ENCODE peak calls at places on chromosomes 5 and 9, in four cellular contexts. P is stimulated activated CD8-positive, alpha-beta memory T cell treated with anti-CD3 and anti-CD28 coated beads, Interleukin-12 subunit alpha, Interleukin-12 subunit beta, amount 100 ng/mL, for 1 hour; B is neural crest cell; Z is cardiac muscle cell. F is an unnamed sample.

GRCh38 chr9:135146766-135147472 is 59.5 kb downstream of the OLFM1 start:
- DNase-seq in Z (no peak), P (no peak), B (no peak), F (no peak)

GRCh38 chr5:172777381-172778222 is 6.6 kb upstream of the DUSP1 start:
- DNase-seq in P (peak), Z (peak), B (no peak), F (peak)

GRCh38 chr5:172837640-172838039 is 3.6 kb downstream of the ERGIC1 start:
- DNase-seq in Z (no peak), B (no peak), P (peak), F (no peak)

GRCh38 chr5:156174225-156174624 is 152.7 kb upstream of the SGCD start:
- DNase-seq in Z (no peak), B (no peak), P (no peak), F (no peak)

GRCh38 chr5:141840826-141841360 is 37.3 kb downstream of the PCDH1 start:
- DNase-seq in B (no peak), Z (no peak), P (no peak), F (no peak)

GRCh38 chr9:130346431-130346830 is 80.9 kb downstream of the HMCN2 start:
- DNase-seq in B (no peak), Z (no peak), P (no peak), F (no peak)

GRCh38 chr9:138067594-138068367 is 190.2 kb downstream of the CACNA1B start:
- DNase-seq in P (no peak), Z (no peak), B (no peak), F (no peak)

GRCh38 chr9:74975538-74975937 is 22.8 kb upstream of the C9orf40 start:
- DNase-seq in Z (no peak), P (no peak), B (no peak), F (no peak)

GRCh38 chr5:126920291-126920690 is 110.1 kb downstream of the MARCHF3 start:
- DNase-seq in P (no peak), B (no peak), Z (peak), F (peak)

GRCh38 chr5:141757402-141757801 is 75.4 kb upstream of the ARAP3 start:
- DNase-seq in Z (peak), P (no peak), B (peak), F (no peak)

GRCh38 chr5:1276930-1277329 is 17.9 kb downstream of the TERT start:
- DNase-seq in B (no peak), Z (no peak), P (no peak), F (no peak)

GRCh38 chr9:126853667-126854066 is 6.8 kb upstream of the ZBTB34 start:
- DNase-seq in P (no peak), Z (peak), B (no peak), F (no peak)

F was measured in nucleus accumbens.